ENCODE peak calls at places on chromosomes 11 and 22, in nine cellular contexts. L is CD8-positive, alpha-beta memory T cell; R is NCI-H1930; Z is PC-3; N is cerebellar cortex; W is memory B cell; A is colonic mucosa; Y is GM23338; M is BJ. I is an unnamed sample.

GRCh38 chr22:29724843-29725242 is 5.0 kb downstream of the CABP7 start:
- DNase-seq in R (no peak), L (no peak), W (no peak), Y (no peak), N (no peak), A (no peak), Z (no peak), M (no peak), I (no peak)

GRCh38 chr11:36425593-36426206 is 84.4 kb downstream of the TRAF6 start:
- DNase-seq in A (no peak), Y (no peak), M (no peak), W (no peak), Z (no peak), N (no peak), R (no peak), L (no peak), I (no peak)

GRCh38 chr11:79691445-79691844 is 250.6 kb upstream of the TENM4 start:
- DNase-seq in Z (peak), Y (no peak), W (no peak), M (no peak), R (no peak), L (no peak), A (no peak), N (no peak), I (no peak)

GRCh38 chr11:128931066-128931465 is 11.6 kb downstream of the TP53AIP1 start:
- DNase-seq in Y (no peak), Z (no peak), L (no peak), W (no peak), A (no peak), M (no peak), R (no peak), N (no peak), I (no peak)

GRCh38 chr11:117712530-117712929 is 84.5 kb downstream of the DSCAML1 start:
- DNase-seq in R (no peak), L (no peak), Z (no peak), N (no peak), M (no peak), W (no peak), A (no peak), Y (no peak), I (no peak)

GRCh38 chr22:37659897-37660708 is 1.6 kb downstream of the PDXP start:
- DNase-seq in M (no peak), R (no peak), Z (no peak), N (no peak), W (no peak), A (peak), Y (no peak), L (no peak), I (no peak)

GRCh38 chr11:73651661-73652045 is 5.3 kb downstream of the PLEKHB1 start:
- DNase-seq in Z (no peak), M (no peak), A (no peak), R (no peak), W (no peak), L (no peak), N (no peak), Y (no peak), I (no peak)

GRCh38 chr11:33719587-33719986 is 16.6 kb downstream of the CD59 start:
- DNase-seq in N (no peak), W (no peak), Z (peak), Y (no peak), M (no peak), A (no peak), L (no peak), R (no peak), I (no peak)

GRCh38 chr11:57778318-57779037 is 16.9 kb downstream of the CTNND1 start:
- DNase-seq in A (peak), Z (peak), M (peak), W (no peak), N (peak), R (no peak), Y (peak), L (no peak), I (peak)

GRCh38 chr11:130209944-130210854 is 50.6 kb downstream of the ST14 start:
- DNase-seq in L (no peak), N (no peak), W (no peak), M (no peak), Y (no peak), R (no peak), A (peak), Z (no peak), I (peak)

GRCh38 chr11:44743326-44743725 is 16.6 kb downstream of the TSPAN18 start:
- DNase-seq in Y (no peak), A (no peak), N (no peak), M (no peak), W (no peak), Z (no peak), L (no peak), R (no peak), I (no peak)

GRCh38 chr22:26835929-26836528 is 178.6 kb downstream of the MIAT start:
- DNase-seq in Z (peak), Y (peak), N (peak), M (no peak), A (peak), L (peak), R (peak), W (peak), I (no peak)

GRCh38 chr11:59857444-59858434 is 8.5 kb downstream of the TCN1 start:
- DNase-seq in A (no peak), W (no peak), L (no peak), Z (peak), N (no peak), M (no peak), Y (peak), R (no peak), I (no peak)

GRCh38 chr11:112725636-112726035 is 235.6 kb upstream of the NCAM1 start:
- DNase-seq in R (no peak), N (no peak), Z (no peak), A (no peak), L (no peak), M (no peak), W (no peak), Y (no peak), I (no peak)

GRCh38 chr22:27245056-27245455 is 556.5 kb downstream of the MN1 start:
- DNase-seq in A (no peak), Z (no peak), Y (no peak), W (no peak), M (no peak), L (no peak), N (no peak), R (no peak), I (no peak)

I was measured in ureter.